ENCODE peak calls at places on chromosomes 16 and 17, in ten cellular contexts. C is NCI-H1092; P is OCI-LY7; I is HT-29; A is activated naive CD4-positive, alpha-beta T cell; M is T-cell; J is A549; X is EL; N is AML-193; H is thoracic aorta. F is an unnamed sample.

GRCh38 chr17:51743477-51743876 is 415.0 kb downstream of the CA10 start:
- DNase-seq in C (no peak), P (no peak), I (no peak), A (no peak), M (no peak), J (no peak), X (no peak), N (no peak), H (no peak), F (no peak)

GRCh38 chr16:70438325-70438982 is 446 bp downstream of the ST3GAL2 start:
- DNase-seq in C (no peak), P (no peak), I (no peak), A (no peak), M (no peak), J (no peak), X (no peak), N (no peak), H (no peak), F (no peak)

GRCh38 chr16:60203525-60204124 is 1469.5 kb upstream of the GOT2 start:
- DNase-seq in C (no peak), P (peak), I (peak), A (no peak), M (no peak), J (peak), X (peak), N (no peak), H (no peak), F (no peak)

GRCh38 chr17:66684716-66685115 is 150.2 kb upstream of the CACNG5 start:
- DNase-seq in C (no peak), P (no peak), I (no peak), A (no peak), M (no peak), J (no peak), X (no peak), N (no peak), H (no peak), F (no peak)

GRCh38 chr16:49704586-49705155 is 151.2 kb downstream of the ZNF423 start:
- DNase-seq in C (no peak), P (peak), I (no peak), A (no peak), M (no peak), J (no peak), X (peak), N (no peak), H (no peak), F (no peak)

GRCh38 chr17:50203086-50203485 is 1.7 kb upstream of the COL1A1 start:
- DNase-seq in C (no peak), P (no peak), I (no peak), A (no peak), M (no peak), J (no peak), X (peak), N (no peak), H (no peak), F (no peak)

GRCh38 chr17:48456584-48456983 is 26.6 kb upstream of the SKAP1 start:
- DNase-seq in C (no peak), P (no peak), I (peak), A (no peak), M (no peak), J (peak), X (no peak), N (no peak), H (no peak), F (peak)

GRCh38 chr16:87233928-87234327 is 83.3 kb downstream of the C16orf95 start:
- DNase-seq in C (no peak), P (peak), I (peak), A (no peak), M (no peak), J (peak), X (peak), N (no peak), H (no peak), F (peak)

GRCh38 chr16:30786936-30787612 is at the start of gene ZNF629:
- DNase-seq in C (peak), P (peak), I (peak), A (peak), M (no peak), J (peak), X (peak), N (no peak), H (peak), F (peak)

GRCh38 chr17:46792071-46792470 is 26.4 kb downstream of the WNT3 start:
- DNase-seq in C (no peak), P (no peak), I (no peak), A (no peak), M (no peak), J (no peak), X (no peak), N (no peak), H (no peak), F (no peak)

GRCh38 chr17:17561408-17562144 is 29.9 kb downstream of the PEMT start:
- DNase-seq in C (no peak), P (no peak), I (peak), A (no peak), M (no peak), J (no peak), X (no peak), N (no peak), H (no peak), F (no peak)

GRCh38 chr17:57987582-57988300 is at the start of gene VEZF1:
- DNase-seq in C (peak), P (peak), I (peak), A (peak), M (peak), J (peak), X (peak), N (peak), H (no peak), F (peak)

GRCh38 chr16:28309811-28310311 is 17.5 kb downstream of the SBK1 start:
- DNase-seq in C (no peak), P (no peak), I (no peak), A (peak), M (peak), J (no peak), X (no peak), N (no peak), H (no peak), F (no peak)

GRCh38 chr16:85556456-85557082 is 56.6 kb upstream of the GSE1 start:
- DNase-seq in C (no peak), P (peak), I (peak), A (peak), M (peak), J (peak), X (peak), N (peak), H (no peak), F (peak)

GRCh38 chr17:28717578-28718316 is at the start of gene RAB34:
- DNase-seq in C (no peak), P (no peak), I (no peak), A (peak), M (no peak), J (peak), X (peak), N (no peak), H (peak), F (peak)

GRCh38 chr16:67773099-67773498 is 33.3 kb downstream of the RANBP10 start:
- DNase-seq in C (no peak), P (no peak), I (no peak), A (no peak), M (no peak), J (no peak), X (no peak), N (no peak), H (peak), F (peak)

GRCh38 chr17:61806941-61807340 is 56.4 kb downstream of the BRIP1 start:
- DNase-seq in C (no peak), P (no peak), I (no peak), A (no peak), M (no peak), J (no peak), X (peak), N (no peak), H (no peak), F (no peak)